ENCODE peak calls at places on chromosomes 6 and 20, in eight cellular contexts. D is AG08396; E is HuH-7.5; L is activated CD4-positive, alpha-beta T cell treated with anti-CD3 and anti-CD28 coated beads for 48 hours; X is stimulated activated CD4-positive, alpha-beta T cell treated with anti-CD3 and anti-CD28 coated beads, Interleukin-4, amount 100 ng/mL, for 48 hours; P is kidney tubule cell; Q is Kasumi-1; K is epithelial cell of esophagus. C is an unnamed sample.

GRCh38 chr6:111162504-111162903 is 75.2 kb downstream of the SLC16A10 start:
- DNase-seq in D (no peak), E (no peak), L (no peak), X (no peak), P (no peak), Q (no peak), K (peak), C (no peak)

GRCh38 chr6:118678866-118679265 is 27.5 kb upstream of the CEP85L start:
- DNase-seq in D (no peak), E (no peak), L (no peak), X (no peak), P (peak), Q (no peak), K (peak), C (peak)

GRCh38 chr6:44304282-44305199 is 8.6 kb downstream of the AARS2 start:
- DNase-seq in D (peak), E (peak), L (peak), X (no peak), P (peak), Q (peak), K (peak), C (no peak)

GRCh38 chr6:20583447-20583806 is 49.2 kb downstream of the CDKAL1 start:
- DNase-seq in D (no peak), E (no peak), L (no peak), X (no peak), P (no peak), Q (no peak), K (no peak), C (no peak)

GRCh38 chr6:145155873-145156782 is 579.2 kb downstream of the EPM2A start:
- DNase-seq in D (no peak), E (no peak), L (no peak), X (no peak), P (no peak), Q (no peak), K (peak), C (peak)

GRCh38 chr6:19836799-19837510 is at the start of gene ID4:
- DNase-seq in D (peak), E (peak), L (peak), X (no peak), P (peak), Q (no peak), K (peak), C (no peak)

GRCh38 chr6:36358235-36358915 is 21.7 kb upstream of the BNIP5 start:
- DNase-seq in D (no peak), E (no peak), L (no peak), X (no peak), P (peak), Q (no peak), K (no peak), C (no peak)

GRCh38 chr20:36463212-36464061 is 77.9 kb upstream of the MYL9 start:
- DNase-seq in D (no peak), E (no peak), L (no peak), X (no peak), P (no peak), Q (no peak), K (no peak), C (no peak)

GRCh38 chr6:170344631-170345576 is 38.3 kb downstream of the FAM120B start:
- DNase-seq in D (peak), E (no peak), L (peak), X (no peak), P (peak), Q (peak), K (peak), C (peak)

GRCh38 chr6:33061987-33062386 is 11.5 kb downstream of the HLA-DPA1 start:
- DNase-seq in D (no peak), E (no peak), L (no peak), X (no peak), P (no peak), Q (no peak), K (no peak), C (peak)

C was measured in bronchial epithelial cell.